ENCODE peak calls at places on chromosome X, in ten cellular contexts. Z is GM23338; C is keratinocyte; V is lower lobe of right lung; D is ovary; W is SK-N-SH; Y is GM06990; J is GM23248; T is IMR-90; A is naive thymus-derived CD4-positive, alpha-beta T cell. B is an unnamed sample.

GRCh38 chrX:50751091-50751490 is 62.9 kb downstream of the SHROOM4 start:
- DNase-seq in J (no peak), W (no peak), Y (no peak), T (no peak), A (no peak), Z (no peak), C (no peak), D (no peak), V (no peak), B (no peak)

GRCh38 chrX:103678199-103678993 is 8.1 kb downstream of the MORF4L2 start:
- DNase-seq in Y (no peak), T (peak; percentile 78), J (peak; percentile 46), W (no peak), V (no peak), D (no peak), A (no peak), C (no peak), Z (no peak), B (peak; percentile 34)

GRCh38 chrX:6053126-6053625 is 175.5 kb downstream of the NLGN4X start:
- DNase-seq in Y (no peak), V (no peak), D (no peak), J (no peak), C (no peak), Z (no peak), A (no peak), W (no peak), T (no peak), B (no peak)

GRCh38 chrX:79413963-79414362 is 46.8 kb upstream of the ITM2A start:
- DNase-seq in C (no peak), W (no peak), V (no peak), Z (no peak), A (no peak), D (no peak), Y (no peak), J (no peak), T (no peak), B (no peak)

GRCh38 chrX:125998432-125998831 is 167.7 kb downstream of the DCAF12L2 start:
- DNase-seq in C (no peak), Y (no peak), J (peak; percentile 2), T (no peak), V (no peak), D (no peak), A (no peak), W (peak; percentile 1), Z (peak; percentile 42), B (no peak)

GRCh38 chrX:41397768-41398167 is 49.4 kb upstream of the NYX start:
- DNase-seq in W (no peak), D (no peak), V (no peak), J (no peak), A (no peak), T (no peak), Z (no peak), Y (no peak), C (no peak), B (no peak)

GRCh38 chrX:115226929-115227328 is 7.0 kb downstream of the LRCH2 start:
- DNase-seq in C (no peak), Z (peak; percentile 63), J (peak; percentile 23), W (peak; percentile 15), D (no peak), A (no peak), T (peak; percentile 28), Y (no peak), V (no peak), B (peak; percentile 36)

GRCh38 chrX:65035451-65035779 is 59.2 kb upstream of the ZC4H2 start:
- DNase-seq in C (no peak), J (peak; percentile 74), V (no peak), W (peak; percentile 46), Y (no peak), D (peak; percentile 28), Z (peak; percentile 28), T (peak; percentile 21), A (no peak), B (peak; percentile 0)

GRCh38 chrX:109537324-109537665 is 651 bp downstream of the NXT2 start:
- DNase-seq in W (no peak), D (no peak), A (no peak), T (peak; percentile 77), J (peak; percentile 72), C (no peak), V (no peak), Z (peak; percentile 53), Y (no peak), B (peak; percentile 90)

GRCh38 chrX:42714981-42715688 is 62.8 kb downstream of the PPP1R2C start:
- DNase-seq in W (peak; percentile 25), Z (peak; percentile 70), D (no peak), C (no peak), J (no peak), Y (no peak), T (no peak), V (peak; percentile 69), A (peak; percentile 36), B (peak; percentile 58)

GRCh38 chrX:150200820-150201287 is 162.3 kb upstream of the MAMLD1 start:
- DNase-seq in T (peak; percentile 98), A (no peak), J (peak; percentile 97), V (peak; percentile 45), W (peak; percentile 26), Z (no peak), Y (peak; percentile 74), C (peak; percentile 97), D (no peak), B (peak; percentile 96)

GRCh38 chrX:154373340-154374306 is 811 bp downstream of the FLNA start:
- DNase-seq in Y (no peak), J (peak; percentile 76), D (peak; percentile 68), T (peak; percentile 83), A (no peak), Z (peak; percentile 81), C (peak; percentile 45), W (no peak), V (no peak), B (peak; percentile 75)

GRCh38 chrX:154370882-154371770 is 3.3 kb downstream of the FLNA start:
- DNase-seq in V (peak; percentile 96), W (peak; percentile 88), J (peak; percentile 96), T (peak; percentile 89), Z (peak; percentile 92), D (peak; percentile 91), Y (peak; percentile 92), C (peak; percentile 48), A (peak; percentile 84), B (peak; percentile 66)

GRCh38 chrX:154372612-154373022 is 1.8 kb downstream of the FLNA start:
- DNase-seq in V (no peak), Y (no peak), D (no peak), C (no peak), J (peak; percentile 68), T (peak; percentile 65), Z (no peak), A (no peak), W (no peak), B (peak; percentile 44)

GRCh38 chrX:154370300-154370881 is 4.0 kb downstream of the FLNA start:
- DNase-seq in D (peak; percentile 60), A (no peak), C (no peak), Z (no peak), V (no peak), J (peak; percentile 61), T (no peak), W (peak; percentile 61), Y (no peak), B (no peak)

GRCh38 chrX:154371771-154372300 is 2.6 kb downstream of the FLNA start:
- DNase-seq in C (no peak), V (no peak), W (no peak), D (peak; percentile 67), J (no peak), Y (no peak), A (no peak), T (no peak), Z (no peak), B (no peak)
- H3K36me3 ChIP-seq in C (peaks cover 6% of the 10 kb centered on the region), V (peaks cover 15% of the 10 kb centered on the region), W (peaks cover 9% of the 10 kb centered on the region), D (no peaks in the 10 kb centered on the region), J (peaks cover 4% of the 10 kb centered on the region), Y (peaks cover 3% of the 10 kb centered on the region), A (peaks cover 14% of the 10 kb centered on the region), T (peaks cover 30% of the 10 kb centered on the region), Z (no peaks in the 10 kb centered on the region), B (peaks cover 10% of the 10 kb centered on the region)

DNA sequence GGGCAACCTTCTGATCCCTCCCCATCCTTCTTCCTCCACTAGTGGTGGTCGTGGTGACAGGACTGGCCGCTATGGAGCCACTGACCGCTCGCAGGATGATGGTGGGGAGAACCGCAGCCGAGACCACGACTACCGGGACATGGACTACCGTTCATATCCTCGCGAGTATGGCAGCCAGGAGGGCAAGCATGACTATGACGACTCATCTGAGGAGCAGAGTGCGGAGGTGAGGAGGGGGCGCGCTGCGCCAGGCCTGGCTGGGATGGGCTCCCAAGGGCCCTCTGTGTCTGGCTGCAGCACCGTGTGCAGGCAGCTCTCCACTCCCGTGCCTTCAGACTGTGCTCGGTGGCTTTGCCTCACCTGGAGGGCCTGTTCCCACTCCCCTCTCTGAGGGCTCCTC is 24.3 kb downstream of the RBM10 start:
- DNase-seq in Y (no peak), C (no peak), W (peak; percentile 7), Z (no peak), J (no peak), V (no peak), A (no peak), D (no peak), T (no peak), B (no peak)
- H3K36me3 ChIP-seq in Y (peaks cover 5% of the 10 kb centered on the region), C (peaks cover 2% of the 10 kb centered on the region), W (peaks cover 10% of the 10 kb centered on the region), Z (no peaks in the 10 kb centered on the region), J (no peaks in the 10 kb centered on the region), V (peaks cover 41% of the 10 kb centered on the region), A (peaks cover 57% of the 10 kb centered on the region), D (no peaks in the 10 kb centered on the region), T (peaks cover 25% of the 10 kb centered on the region), B (peaks cover 16% of the 10 kb centered on the region)

GRCh38 chrX:1393871-1394615 is 2.1 kb upstream of the SLC25A6 start:
- DNase-seq in V (peak; percentile 27), D (peak; percentile 30), C (no peak), Z (no peak), T (no peak), Y (no peak), A (no peak), J (no peak), W (no peak), B (no peak)
- H3K36me3 ChIP-seq in V (peaks cover 30% of the 10 kb centered on the region), D (no peaks in the 10 kb centered on the region), C (peaks cover 16% of the 10 kb centered on the region), Z (peaks cover 20% of the 10 kb centered on the region), T (peaks cover 18% of the 10 kb centered on the region), Y (peaks cover 37% of the 10 kb centered on the region), A (peaks cover 37% of the 10 kb centered on the region), J (no peaks in the 10 kb centered on the region), W (peaks cover 9% of the 10 kb centered on the region), B (peaks cover 13% of the 10 kb centered on the region)

GRCh38 chrX:53383376-53384087 is 38.9 kb downstream of the SMC1A start:
- DNase-seq in C (no peak), Z (no peak), T (no peak), D (no peak), J (no peak), W (no peak), V (no peak), Y (no peak), A (no peak), B (peak; percentile 29)

GRCh38 chrX:53379008-53379710 is 43.3 kb downstream of the SMC1A start:
- DNase-seq in Y (no peak), Z (no peak), W (no peak), J (no peak), A (no peak), D (no peak), C (no peak), T (no peak), V (no peak), B (no peak)

GRCh38 chrX:53374923-53375322 is 47.5 kb downstream of the SMC1A start:
- DNase-seq in Z (peak; percentile 17), T (no peak), A (no peak), Y (no peak), C (no peak), V (no peak), D (no peak), W (no peak), J (no peak), B (no peak)

GRCh38 chrX:53377464-53377863 is 45.0 kb downstream of the SMC1A start:
- DNase-seq in V (no peak), T (no peak), D (no peak), Y (no peak), W (no peak), C (no peak), A (no peak), Z (no peak), J (no peak), B (no peak)

GRCh38 chrX:53379747-53380146 is 42.7 kb downstream of the SMC1A start:
- DNase-seq in T (no peak), J (no peak), V (no peak), W (no peak), Y (no peak), D (no peak), A (no peak), C (no peak), Z (no peak), B (no peak)
- H3K36me3 ChIP-seq in T (peaks cover 45% of the 10 kb centered on the region), J (no peaks in the 10 kb centered on the region), V (peaks cover 62% of the 10 kb centered on the region), W (peaks cover 67% of the 10 kb centered on the region), Y (peaks cover 40% of the 10 kb centered on the region), D (no peaks in the 10 kb centered on the region), A (peaks cover 57% of the 10 kb centered on the region), C (peaks cover 17% of the 10 kb centered on the region), Z (no peaks in the 10 kb centered on the region), B (peaks cover 11% of the 10 kb centered on the region)